ENCODE peak calls at places on chromosomes 11 and 22, in eight cellular contexts. U is astrocyte; K is heart left ventricle; I is CD8-positive, alpha-beta T cell; Q is Peyer's patch; J is CD4-positive, alpha-beta T cell; H is osteoblast; X is body of pancreas. S is an unnamed sample. For H3K9me3, the result is how much of the 10 kb centered on the place peaks cover.

GRCh38 chr22:23403720-23404688 is 176.1 kb downstream of the IGLL1 start:
- DNase-seq in U (no peak), K (no peak), I (no peak), Q (no peak), J (no peak), H (peak), X (no peak), S (no peak)

GRCh38 chr11:59810189-59810910 is at the start of gene MRPL16:
- DNase-seq in U (peak), K (peak), I (peak), Q (peak), J (peak), H (peak), X (peak), S (peak)

GRCh38 chr11:7882860-7883259 is 48.2 kb downstream of the OR10A6 start:
- DNase-seq in U (no peak), K (no peak), I (no peak), Q (no peak), J (no peak), H (no peak), X (no peak), S (no peak)

GRCh38 chr11:40293655-40294342 is 1165.7 kb downstream of the LRRC4C start:
- DNase-seq in U (peak), K (peak), I (no peak), Q (no peak), J (no peak), H (peak), X (peak), S (peak)

GRCh38 chr11:100629671-100630070 is 57.4 kb upstream of the ARHGAP42 start:
- DNase-seq in U (no peak), K (no peak), I (no peak), Q (no peak), J (no peak), H (no peak), X (no peak), S (no peak)

GRCh38 chr11:57515332-57516060 is at the start of gene SLC43A1:
- DNase-seq in U (peak), K (peak), I (peak), Q (peak), J (no peak), H (peak), X (peak), S (peak)

GRCh38 chr22:41528938-41529561 is 15.2 kb downstream of the POLR3H start:
- DNase-seq in U (no peak), K (no peak), I (no peak), Q (no peak), J (no peak), H (peak), X (no peak), S (no peak)

GRCh38 chr11:86610559-86611341 is 61.7 kb downstream of the ME3 start:
- DNase-seq in U (no peak), K (no peak), I (no peak), Q (no peak), J (no peak), H (no peak), X (no peak), S (no peak)

GRCh38 chr11:131922220-131922619 is 551.8 kb downstream of the NTM start:
- DNase-seq in U (no peak), K (no peak), I (no peak), Q (no peak), J (no peak), H (no peak), X (no peak), S (no peak)

GRCh38 chr11:131916633-131917032 is 546.2 kb downstream of the NTM start:
- DNase-seq in U (no peak), K (no peak), I (no peak), Q (no peak), J (no peak), H (no peak), X (no peak), S (no peak)

GRCh38 chr11:131917634-131918384 is 547.4 kb downstream of the NTM start:
- DNase-seq in U (no peak), K (no peak), I (no peak), Q (no peak), J (no peak), H (no peak), X (peak), S (no peak)

GRCh38 chr11:131914299-131914902 is 544.0 kb downstream of the NTM start:
- DNase-seq in U (no peak), K (no peak), I (no peak), Q (no peak), J (no peak), H (peak), X (no peak), S (no peak)

GRCh38 chr11:131918663-131919062 is 548.2 kb downstream of the NTM start:
- DNase-seq in U (no peak), K (no peak), I (no peak), Q (no peak), J (no peak), H (peak), X (no peak), S (no peak)
- TF ChIP-seq CTCF in U (no peak), K (no peak), I (no peak), Q (no peak), J (no peak), H (no peak), X (no peak), S (no peak)

GRCh38 chr22:30970356-30970746 is 1.3 kb downstream of the TUG1 start:
- DNase-seq in U (no peak), K (no peak), I (no peak), Q (no peak), J (no peak), H (peak), X (no peak), S (no peak)
- H3K9me3 ChIP-seq in U (under half), K (half or more), I (half or more), Q (under half), J (half or more), H (under half), X (under half), S (under half)

GRCh38 chr22:48574776-48575566 is 1252.7 kb downstream of the BRD1 start:
- DNase-seq in U (peak), K (no peak), I (no peak), Q (no peak), J (no peak), H (peak), X (peak), S (peak)
- TF ChIP-seq CTCF in U (no peak), K (peak), I (no peak), Q (no peak), J (no peak), H (no peak), X (peak), S (peak)

GRCh38 chr22:49306632-49306975 is 521.1 kb downstream of the BRD1 start:
- DNase-seq in U (no peak), K (peak), I (peak), Q (no peak), J (no peak), H (peak), X (no peak), S (no peak)

GRCh38 chr22:49307870-49308269 is 519.8 kb downstream of the BRD1 start:
- DNase-seq in U (no peak), K (peak), I (no peak), Q (no peak), J (no peak), H (no peak), X (no peak), S (peak)

GRCh38 chr22:49308300-49308699 is 519.4 kb downstream of the BRD1 start:
- DNase-seq in U (no peak), K (no peak), I (no peak), Q (no peak), J (no peak), H (no peak), X (no peak), S (no peak)

GRCh38 chr22:49305966-49306631 is 521.6 kb downstream of the BRD1 start:
- DNase-seq in U (no peak), K (peak), I (peak), Q (no peak), J (no peak), H (peak), X (no peak), S (no peak)

DNA sequence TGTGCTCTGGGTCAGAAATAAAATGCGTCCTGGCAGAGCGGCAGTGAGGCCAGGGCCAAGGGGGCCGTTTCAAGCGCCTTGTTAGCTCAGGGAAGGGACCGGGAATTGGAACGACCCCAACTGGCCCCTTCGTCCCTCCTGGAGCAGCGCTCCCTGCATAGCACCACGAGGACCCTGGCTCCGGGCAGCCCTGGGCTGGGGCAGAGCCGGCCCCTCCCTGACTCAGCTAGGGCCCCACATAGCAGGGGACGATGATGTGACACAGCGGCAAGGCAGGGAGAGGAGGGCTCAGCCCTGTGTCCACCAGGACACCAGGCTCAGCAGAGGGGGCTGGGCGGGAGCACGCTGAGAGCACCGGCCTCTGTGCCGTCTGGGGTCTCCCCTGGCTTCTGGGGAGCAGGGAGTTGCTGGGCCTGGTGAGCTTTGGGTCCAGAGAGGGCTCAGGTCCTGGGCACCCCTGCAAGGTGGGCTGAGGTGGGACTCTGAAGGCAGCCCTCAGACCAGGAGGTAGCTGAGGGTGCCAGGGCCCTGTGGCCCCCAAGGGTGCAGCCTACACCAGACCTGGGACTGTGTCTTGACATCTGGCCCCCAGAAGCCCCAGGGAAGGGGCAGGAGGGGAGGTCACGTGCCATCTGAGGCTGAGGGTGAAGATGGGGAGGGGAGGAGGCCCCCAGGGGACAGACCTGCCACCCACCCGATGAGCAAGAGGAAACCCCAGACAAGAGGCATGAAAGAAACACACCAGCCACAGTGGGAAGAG is 520.4 kb downstream of the BRD1 start:
- DNase-seq in U (no peak), K (peak), I (peak), Q (no peak), J (no peak), H (peak), X (no peak), S (peak)
- H3K9me3 ChIP-seq in U (under half), K (under half), I (under half), Q (under half), J (under half), H (under half), X (under half), S (under half)

DNA sequence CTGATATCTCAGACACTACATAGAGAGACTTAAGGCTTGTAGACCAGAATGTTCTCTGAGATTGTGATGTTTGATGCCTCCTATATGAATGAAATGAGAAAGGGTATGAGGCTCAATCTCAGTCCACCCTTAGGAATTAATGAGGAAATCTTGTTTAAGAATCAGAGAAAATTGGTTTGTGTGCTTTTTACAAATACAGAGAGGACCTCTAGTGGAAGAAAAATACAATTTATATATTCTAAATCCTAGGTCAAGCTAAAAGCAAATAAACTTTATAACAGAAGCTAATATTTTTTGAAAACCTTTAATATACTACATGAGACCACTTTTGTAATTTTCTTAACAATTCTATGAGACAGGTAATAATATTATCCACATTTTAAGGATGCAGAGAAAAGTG is 5.0 kb upstream of the OR52H1 start:
- DNase-seq in U (no peak), K (no peak), I (no peak), Q (no peak), J (no peak), H (no peak), X (no peak), S (no peak)
- TF ChIP-seq CTCF in U (peak), K (peak), I (no peak), Q (no peak), J (no peak), H (peak), X (no peak), S (no peak)

DNA sequence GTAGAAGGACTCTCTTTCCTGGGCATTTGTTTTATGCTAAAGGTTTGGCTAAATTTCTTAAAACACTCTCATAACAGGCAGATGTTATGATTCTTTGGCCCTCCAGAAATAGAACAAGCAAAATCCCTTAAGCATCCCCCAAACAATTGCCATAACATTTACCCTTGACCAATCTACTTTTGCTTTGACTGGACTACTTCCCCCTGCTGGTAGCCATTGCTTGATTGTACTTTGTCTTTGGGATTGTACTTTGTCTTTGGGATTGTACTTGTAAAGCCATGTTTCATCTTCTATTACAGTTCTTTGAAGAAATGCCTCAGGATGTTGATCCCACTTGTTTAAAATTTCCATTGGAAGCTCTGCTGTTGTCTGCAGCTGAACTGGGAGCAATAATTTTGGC is 53.3 kb upstream of the GLYAT start:
- DNase-seq in U (no peak), K (no peak), I (no peak), Q (no peak), J (no peak), H (no peak), X (no peak), S (no peak)
- H3K9me3 ChIP-seq in U (under half), K (under half), I (under half), Q (under half), J (under half), H (under half), X (under half), S (under half)

DNA sequence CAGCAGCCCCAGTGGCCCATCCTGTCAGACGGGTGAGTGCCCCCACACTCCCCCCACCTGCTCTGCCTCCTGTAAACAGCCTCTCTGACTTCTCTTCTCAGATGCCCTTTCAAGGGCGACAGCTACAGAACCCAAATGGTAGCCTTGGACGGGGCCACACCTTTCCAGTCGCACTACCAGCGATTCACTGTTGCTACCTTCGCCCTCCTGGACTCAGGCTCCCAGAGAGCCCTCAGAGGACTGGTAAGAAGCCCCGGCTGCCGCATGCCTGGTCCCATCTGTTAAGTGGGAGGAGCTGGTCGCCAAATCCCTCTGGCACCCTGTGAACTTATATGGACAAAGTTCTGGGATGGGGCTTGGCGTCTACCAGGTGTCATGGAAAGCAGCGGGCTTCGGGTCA is 6.2 kb downstream of the ZP1 start:
- DNase-seq in U (no peak), K (no peak), I (no peak), Q (no peak), J (no peak), H (no peak), X (no peak), S (no peak)
- TF ChIP-seq CTCF in U (no peak), K (no peak), I (no peak), Q (no peak), J (no peak), H (no peak), X (no peak), S (no peak)

GRCh38 chr11:5486421-5486820 is 2.1 kb upstream of the OR52D1 start:
- DNase-seq in U (no peak), K (no peak), I (no peak), Q (no peak), J (no peak), H (no peak), X (no peak), S (no peak)
- H3K9me3 ChIP-seq in U (under half), K (under half), I (under half), Q (under half), J (under half), H (under half), X (under half), S (under half)

S was measured in kidney.